ENCODE peak calls at places on chromosomes 11 and 22, in ten cellular contexts. V is HepG2; O is AG10803; P is lower lobe of right lung; A is astrocyte; H is HAP-1; Q is CD4-positive, alpha-beta memory T cell; L is Panc1; G is psoas muscle; I is neuronal stem cell. E is an unnamed sample.
A peak's percentile ranks its signal among the peaks of the same experiment; 100 is the strongest.

GRCh38 chr11:68471360-68472340 is 11.1 kb downstream of the PPP6R3 start:
- DNase-seq in L (no peak), Q (peak; percentile 63), H (no peak), O (peak; percentile 63), I (no peak), P (no peak), G (no peak), A (peak; percentile 98), V (no peak), E (no peak)

GRCh38 chr22:49785841-49786451 is 41.7 kb downstream of the BRD1 start:
- DNase-seq in V (no peak), G (peak; percentile 20), O (no peak), Q (no peak), L (no peak), H (no peak), A (no peak), P (no peak), I (no peak), E (no peak)

GRCh38 chr11:98107736-98108135 is 913.0 kb upstream of the CNTN5 start:
- DNase-seq in V (no peak), O (no peak), A (no peak), P (no peak), L (no peak), Q (no peak), I (no peak), H (no peak), G (no peak), E (no peak)

GRCh38 chr11:8593935-8594909 is at the start of gene STK33:
- DNase-seq in L (no peak), H (peak; percentile 85), G (peak; percentile 41), V (peak; percentile 43), I (peak; percentile 69), P (peak; percentile 76), O (no peak), Q (no peak), A (peak; percentile 15), E (peak; percentile 39)

GRCh38 chr11:100445231-100445735 is 241.8 kb upstream of the ARHGAP42 start:
- DNase-seq in L (no peak), Q (no peak), I (no peak), P (no peak), V (no peak), H (no peak), G (no peak), O (no peak), A (peak; percentile 14), E (no peak)

GRCh38 chr22:25777870-25778269 is 35.9 kb downstream of the MYO18B start:
- DNase-seq in O (peak; percentile 49), G (no peak), V (peak; percentile 41), P (no peak), Q (no peak), A (peak; percentile 13), I (no peak), H (peak; percentile 51), L (peak; percentile 18), E (no peak)

GRCh38 chr11:6200975-6201374 is 2.0 kb downstream of the OR52W1 start:
- DNase-seq in H (no peak), Q (no peak), P (peak; percentile 86), V (no peak), L (no peak), O (peak; percentile 30), G (peak; percentile 39), A (peak; percentile 28), I (no peak), E (no peak)

GRCh38 chr11:78740175-78741161 is 165.8 kb upstream of the NARS2 start:
- DNase-seq in H (no peak), A (no peak), V (no peak), O (no peak), G (no peak), I (no peak), P (no peak), Q (no peak), L (no peak), E (no peak)

DNA sequence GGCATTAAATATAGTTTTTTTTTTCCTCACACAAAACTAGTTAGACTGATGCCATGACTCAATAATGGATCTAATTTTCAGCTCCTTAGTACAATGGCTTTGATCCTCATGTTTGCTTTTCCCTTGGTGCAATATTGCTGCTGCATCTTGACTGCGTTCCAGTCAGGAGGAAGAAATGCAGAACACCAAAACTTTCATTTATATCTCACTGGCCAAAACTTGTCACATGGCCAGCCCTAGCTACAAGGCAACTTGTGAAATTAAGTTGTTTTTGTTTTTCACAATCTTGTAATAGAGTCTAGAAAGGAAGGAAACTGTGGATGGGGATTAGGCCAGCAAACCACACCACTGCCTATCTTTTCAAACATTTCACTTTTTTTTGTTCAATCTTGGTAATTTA is 36.7 kb downstream of the SMC1B start:
- DNase-seq in H (no peak), P (no peak), V (no peak), A (no peak), Q (no peak), L (no peak), I (no peak), O (peak; percentile 12), G (peak; percentile 19), E (peak; percentile 63)
- H3K4me3 ChIP-seq in H (no peak overlapping the region), P (no peak overlapping the region), V (no peak overlapping the region), A (no peak overlapping the region), Q (no peak overlapping the region), L (no peak overlapping the region), I (no peak overlapping the region), O (no peak overlapping the region), G (no peak overlapping the region), E (no peak overlapping the region)

GRCh38 chr11:67271212-67271547 is 4.9 kb downstream of the GRK2 start:
- DNase-seq in Q (no peak), I (no peak), P (no peak), A (no peak), O (no peak), V (no peak), H (no peak), L (no peak), G (no peak), E (no peak)
- H3K4me3 ChIP-seq in Q (peak overlapping the region; percentile 87), I (no peak overlapping the region), P (peak overlapping the region; percentile 90), A (no peak overlapping the region), O (no peak overlapping the region), V (no peak overlapping the region), H (no peak overlapping the region), L (no peak overlapping the region), G (peak overlapping the region; percentile 49), E (no peak overlapping the region)

GRCh38 chr11:12112731-12113130 is 2.3 kb downstream of the MICAL2 start:
- DNase-seq in G (no peak), I (no peak), H (no peak), V (no peak), A (no peak), Q (no peak), O (no peak), P (no peak), L (no peak), E (no peak)

GRCh38 chr11:12112150-12112520 is 1.7 kb downstream of the MICAL2 start:
- DNase-seq in O (no peak), I (no peak), A (no peak), Q (no peak), G (no peak), H (no peak), L (no peak), V (no peak), P (no peak), E (no peak)

GRCh38 chr11:12116425-12117032 is 6.1 kb downstream of the MICAL2 start:
- DNase-seq in Q (no peak), H (no peak), O (no peak), P (no peak), V (no peak), I (no peak), G (no peak), L (no peak), A (no peak), E (no peak)

GRCh38 chr11:12113294-12113693 is 2.9 kb downstream of the MICAL2 start:
- DNase-seq in P (no peak), V (no peak), H (no peak), O (no peak), Q (no peak), I (no peak), A (peak; percentile 48), L (no peak), G (no peak), E (no peak)

DNA sequence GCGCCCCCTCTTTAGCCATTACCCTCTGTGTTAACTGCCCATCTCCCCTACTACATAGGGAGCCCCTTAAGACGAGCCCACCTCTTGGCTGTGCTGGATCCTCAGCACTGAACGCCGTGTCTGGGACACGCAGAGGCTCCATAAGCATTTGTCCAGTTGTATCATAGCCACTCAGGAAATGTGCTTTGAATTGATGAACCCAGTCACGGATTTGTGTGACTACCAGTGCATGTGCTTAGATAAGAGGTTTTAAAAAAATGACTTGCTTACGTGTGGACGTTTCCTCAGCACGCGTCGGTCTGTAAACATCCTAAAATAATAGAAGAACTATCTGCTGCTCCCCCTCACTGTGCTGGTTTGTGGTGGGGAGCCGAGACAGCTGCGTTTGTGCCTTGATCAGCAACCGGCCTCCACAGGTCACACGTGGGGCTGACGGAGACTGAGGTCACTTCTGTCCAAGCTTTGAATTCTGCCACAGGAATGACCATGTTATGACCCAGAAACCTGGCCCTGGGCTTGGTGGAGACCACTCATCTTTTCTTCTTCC is 4.2 kb downstream of the MICAL2 start:
- DNase-seq in H (no peak), P (no peak), I (no peak), V (no peak), Q (no peak), G (no peak), L (no peak), A (peak; percentile 71), O (no peak), E (no peak)
- H3K4me3 ChIP-seq in H (no peak overlapping the region), P (no peak overlapping the region), I (peak overlapping the region; percentile 1), V (no peak overlapping the region), Q (no peak overlapping the region), G (no peak overlapping the region), L (no peak overlapping the region), A (peak overlapping the region; percentile 81), O (no peak overlapping the region), E (no peak overlapping the region)

GRCh38 chr22:27705391-27706080 is 96.0 kb downstream of the MN1 start:
- DNase-seq in A (no peak), O (no peak), V (peak; percentile 43), P (no peak), L (no peak), H (no peak), Q (no peak), G (no peak), I (no peak), E (no peak)

GRCh38 chr22:27711756-27712155 is 89.8 kb downstream of the MN1 start:
- DNase-seq in V (no peak), P (no peak), O (no peak), G (no peak), L (no peak), Q (no peak), H (no peak), I (no peak), A (no peak), E (no peak)

GRCh38 chr22:27714076-27714475 is 87.5 kb downstream of the MN1 start:
- DNase-seq in P (no peak), A (no peak), V (no peak), L (no peak), O (no peak), Q (no peak), I (no peak), H (no peak), G (no peak), E (no peak)

GRCh38 chr22:27706489-27706888 is 95.1 kb downstream of the MN1 start:
- DNase-seq in Q (no peak), V (no peak), H (no peak), O (no peak), L (no peak), A (no peak), G (no peak), P (no peak), I (no peak), E (no peak)

DNA sequence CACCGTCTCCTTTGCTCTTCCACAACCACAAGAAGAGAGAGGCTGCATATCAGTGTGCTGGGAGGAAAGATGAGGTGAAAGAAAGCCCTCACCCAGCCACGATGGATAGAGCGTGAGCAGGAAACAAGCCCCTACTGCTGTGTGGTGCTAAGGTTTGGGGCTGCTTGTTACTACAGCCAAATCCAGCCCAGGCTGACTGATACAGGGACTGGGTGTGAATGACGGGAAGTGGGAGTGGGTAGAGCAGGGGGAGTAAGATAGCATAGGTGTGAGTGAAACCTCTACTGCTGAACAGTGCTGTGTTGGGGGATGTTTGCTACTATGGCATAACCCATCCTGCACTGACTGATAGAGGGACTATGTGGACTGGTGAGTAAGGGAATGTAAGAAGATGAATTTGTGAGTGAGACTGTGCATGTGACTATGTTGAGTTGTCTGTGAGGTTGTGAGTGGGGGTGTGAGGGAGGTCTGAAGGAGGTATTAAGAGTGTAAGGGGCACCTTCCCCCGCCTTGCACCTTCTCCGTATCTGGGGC is 91.6 kb downstream of the MN1 start:
- DNase-seq in Q (no peak), O (no peak), H (no peak), L (no peak), I (no peak), P (no peak), G (no peak), V (no peak), A (no peak), E (no peak)
- H3K4me3 ChIP-seq in Q (no peak overlapping the region), O (no peak overlapping the region), H (no peak overlapping the region), L (no peak overlapping the region), I (no peak overlapping the region), P (no peak overlapping the region), G (no peak overlapping the region), V (no peak overlapping the region), A (no peak overlapping the region), E (no peak overlapping the region)

E was measured in uterus.